ENCODE peak calls at places on chromosomes 6 and 20, in six cellular contexts. One of them, this sample, is unnamed.

GRCh38 chr6:118933855-118934460 is 1.0 kb downstream of the MCM9 start:
- DNase-seq in dorsolateral prefrontal cortex: no peak
- DNase-seq in GM12865: no peak
- DNase-seq in glomerular endothelial cell: no peak
- DNase-seq in lower lobe of right lung: no peak
- DNase-seq in Caki2: no peak
- DNase-seq in this sample: no peak

GRCh38 chr6:170446841-170447560 is 106.1 kb downstream of the PSMB1 start:
- DNase-seq in dorsolateral prefrontal cortex: no peak
- DNase-seq in GM12865: no peak
- DNase-seq in glomerular endothelial cell: no peak
- DNase-seq in lower lobe of right lung: no peak
- DNase-seq in Caki2: no peak
- DNase-seq in this sample: no peak

GRCh38 chr6:26478985-26479278 is 21.2 kb upstream of the BTN1A1 start:
- DNase-seq in dorsolateral prefrontal cortex: no peak
- DNase-seq in GM12865: no peak
- DNase-seq in glomerular endothelial cell: no peak
- DNase-seq in lower lobe of right lung: no peak
- DNase-seq in Caki2: no peak
- DNase-seq in this sample: no peak

GRCh38 chr6:1498491-1499113 is 109.2 kb downstream of the FOXF2 start:
- DNase-seq in dorsolateral prefrontal cortex: no peak
- DNase-seq in GM12865: no peak
- DNase-seq in glomerular endothelial cell: no peak
- DNase-seq in lower lobe of right lung: no peak
- DNase-seq in Caki2: no peak
- DNase-seq in this sample: no peak

GRCh38 chr6:153024401-153025017 is 22.0 kb upstream of the MTRF1L start:
- DNase-seq in dorsolateral prefrontal cortex: no peak
- DNase-seq in GM12865: peak; percentile 78
- DNase-seq in glomerular endothelial cell: peak; percentile 51
- DNase-seq in lower lobe of right lung: no peak
- DNase-seq in Caki2: peak; percentile 27
- DNase-seq in this sample: peak; percentile 45

GRCh38 chr20:62104791-62105345 is 17.4 kb upstream of the LSM14B start:
- DNase-seq in dorsolateral prefrontal cortex: no peak
- DNase-seq in GM12865: no peak
- DNase-seq in glomerular endothelial cell: no peak
- DNase-seq in lower lobe of right lung: no peak
- DNase-seq in Caki2: no peak
- DNase-seq in this sample: no peak

GRCh38 chr6:4345543-4345942 is 210.2 kb upstream of the ECI2 start:
- DNase-seq in dorsolateral prefrontal cortex: no peak
- DNase-seq in GM12865: no peak
- DNase-seq in glomerular endothelial cell: no peak
- DNase-seq in lower lobe of right lung: no peak
- DNase-seq in Caki2: no peak
- DNase-seq in this sample: no peak

GRCh38 chr20:10218536-10219451 is at the start of gene SNAP25:
- DNase-seq in dorsolateral prefrontal cortex: peak; percentile 82
- DNase-seq in GM12865: peak; percentile 46
- DNase-seq in glomerular endothelial cell: no peak
- DNase-seq in lower lobe of right lung: no peak
- DNase-seq in Caki2: peak; percentile 89
- DNase-seq in this sample: peak; percentile 50

GRCh38 chr20:35318502-35319157 is 26.4 kb upstream of the FAM83C start:
- DNase-seq in dorsolateral prefrontal cortex: no peak
- DNase-seq in GM12865: no peak
- DNase-seq in glomerular endothelial cell: no peak
- DNase-seq in lower lobe of right lung: no peak
- DNase-seq in Caki2: peak; percentile 97
- DNase-seq in this sample: peak; percentile 99

GRCh38 chr6:3088853-3089445 is 20.7 kb downstream of the RIPK1 start:
- DNase-seq in dorsolateral prefrontal cortex: no peak
- DNase-seq in GM12865: no peak
- DNase-seq in glomerular endothelial cell: no peak
- DNase-seq in lower lobe of right lung: no peak
- DNase-seq in Caki2: no peak
- DNase-seq in this sample: no peak

GRCh38 chr6:157668034-157668401 is 155.0 kb upstream of the SNX9 start:
- DNase-seq in dorsolateral prefrontal cortex: no peak
- DNase-seq in GM12865: no peak
- DNase-seq in glomerular endothelial cell: no peak
- DNase-seq in lower lobe of right lung: no peak
- DNase-seq in Caki2: no peak
- DNase-seq in this sample: no peak

GRCh38 chr6:4405609-4406212 is 270.3 kb upstream of the ECI2 start:
- DNase-seq in dorsolateral prefrontal cortex: no peak
- DNase-seq in GM12865: no peak
- DNase-seq in glomerular endothelial cell: no peak
- DNase-seq in lower lobe of right lung: no peak
- DNase-seq in Caki2: no peak
- DNase-seq in this sample: no peak

GRCh38 chr20:23363257-23363649 is 1.3 kb downstream of the GZF1 start:
- DNase-seq in dorsolateral prefrontal cortex: no peak
- DNase-seq in GM12865: peak; percentile 42
- DNase-seq in glomerular endothelial cell: no peak
- DNase-seq in lower lobe of right lung: no peak
- DNase-seq in Caki2: no peak
- DNase-seq in this sample: no peak

GRCh38 chr6:72620866-72621242 is 1.0 kb upstream of the KCNQ5 start:
- DNase-seq in dorsolateral prefrontal cortex: no peak
- DNase-seq in GM12865: no peak
- DNase-seq in glomerular endothelial cell: no peak
- DNase-seq in lower lobe of right lung: no peak
- DNase-seq in Caki2: no peak
- DNase-seq in this sample: no peak

GRCh38 chr6:169428532-169428931 is 174.9 kb upstream of the THBS2 start:
- DNase-seq in dorsolateral prefrontal cortex: no peak
- DNase-seq in GM12865: no peak
- DNase-seq in glomerular endothelial cell: no peak
- DNase-seq in lower lobe of right lung: no peak
- DNase-seq in Caki2: no peak
- DNase-seq in this sample: no peak

GRCh38 chr6:148790817-148791216 is 44.0 kb downstream of the UST start:
- DNase-seq in dorsolateral prefrontal cortex: no peak
- DNase-seq in GM12865: peak; percentile 46
- DNase-seq in glomerular endothelial cell: no peak
- DNase-seq in lower lobe of right lung: no peak
- DNase-seq in Caki2: peak; percentile 31
- DNase-seq in this sample: no peak

GRCh38 chr6:21409231-21409630 is 184.3 kb upstream of the SOX4 start:
- DNase-seq in dorsolateral prefrontal cortex: no peak
- DNase-seq in GM12865: no peak
- DNase-seq in glomerular endothelial cell: no peak
- DNase-seq in lower lobe of right lung: no peak
- DNase-seq in Caki2: no peak
- DNase-seq in this sample: no peak

GRCh38 chr6:35166160-35166919 is 25.2 kb upstream of the TCP11 start:
- DNase-seq in dorsolateral prefrontal cortex: no peak
- DNase-seq in GM12865: no peak
- DNase-seq in glomerular endothelial cell: no peak
- DNase-seq in lower lobe of right lung: no peak
- DNase-seq in Caki2: no peak
- DNase-seq in this sample: no peak